ENCODE peak calls at places on chromosomes 1 and 21, in ten cellular contexts. G is posterior vena cava; B is endothelial cell; M is activated naive CD8-positive, alpha-beta T cell treated with anti-CD3 and anti-CD28 coated beads, Interleukin-2, amount 50 U/mL, for 24 hours; V is activated CD8-positive, alpha-beta memory T cell treated with anti-CD3 and anti-CD28 coated beads for 48 hours; I is MCF 10A; U is NCI-H460; D is G401; Y is occipital lobe; W is GM12878. X is an unnamed sample.

GRCh38 chr1:206933333-206933945 is 11.7 kb upstream of the FCMR start:
- DNase-seq in Y (no peak), D (no peak), V (no peak), U (peak; percentile 24), B (peak; percentile 78), M (peak; percentile 84), W (no peak), G (peak; percentile 81), I (peak; percentile 66), X (peak; percentile 10)

GRCh38 chr1:177069489-177069888 is 95.0 kb downstream of the ASTN1 start:
- DNase-seq in B (no peak), I (no peak), M (no peak), U (no peak), W (no peak), Y (no peak), G (no peak), D (peak; percentile 79), V (no peak), X (no peak)

GRCh38 chr1:115796897-115797296 is 28.4 kb upstream of the CASQ2 start:
- DNase-seq in M (no peak), U (no peak), B (no peak), D (no peak), Y (no peak), G (no peak), V (no peak), W (no peak), I (no peak), X (no peak)

GRCh38 chr1:44322367-44322766 is 32.7 kb downstream of the ERI3 start:
- DNase-seq in I (no peak), D (no peak), V (no peak), Y (no peak), U (no peak), B (no peak), G (no peak), W (no peak), M (no peak), X (no peak)

GRCh38 chr1:26469558-26469957 is 2.7 kb upstream of the HMGN2 start:
- DNase-seq in M (no peak), V (no peak), D (peak; percentile 10), G (no peak), W (no peak), B (no peak), U (no peak), Y (no peak), I (no peak), X (no peak)

GRCh38 chr1:7539772-7540175 is 231.3 kb upstream of the VAMP3 start:
- DNase-seq in W (no peak), D (peak; percentile 65), B (peak; percentile 66), V (no peak), U (no peak), Y (no peak), M (peak; percentile 37), G (peak; percentile 55), I (peak; percentile 85), X (peak; percentile 11)

GRCh38 chr1:1437904-1438376 is 2.5 kb downstream of the VWA1 start:
- DNase-seq in B (no peak), U (no peak), M (no peak), Y (no peak), V (no peak), G (no peak), W (peak; percentile 42), I (no peak), D (no peak), X (peak; percentile 22)

GRCh38 chr1:181113061-181113695 is 24.7 kb downstream of the IER5 start:
- DNase-seq in Y (no peak), U (no peak), G (no peak), V (no peak), W (no peak), B (no peak), I (peak; percentile 89), M (no peak), D (no peak), X (no peak)

GRCh38 chr1:214747050-214747615 is 144.1 kb downstream of the CENPF start:
- DNase-seq in Y (no peak), V (no peak), W (no peak), G (no peak), D (no peak), U (no peak), B (no peak), M (no peak), I (no peak), X (no peak)

GRCh38 chr21:36551731-36552457 is 72.0 kb upstream of the CLDN14 start:
- DNase-seq in Y (no peak), G (no peak), I (no peak), B (no peak), U (no peak), D (no peak), W (no peak), M (no peak), V (no peak), X (no peak)

GRCh38 chr1:206608108-206608698 is 4.1 kb downstream of the EIF2D start:
- DNase-seq in D (peak; percentile 8), G (no peak), B (peak; percentile 69), M (peak; percentile 71), U (peak; percentile 46), V (no peak), W (no peak), I (peak; percentile 68), Y (no peak), X (peak; percentile 10)

GRCh38 chr1:150551049-150551783 is 2.0 kb downstream of the ADAMTSL4 start:
- DNase-seq in B (no peak), V (no peak), Y (no peak), G (peak; percentile 82), M (no peak), W (no peak), I (peak; percentile 34), U (no peak), D (no peak), X (no peak)

GRCh38 chr1:241074507-241074906 is 282.5 kb downstream of the RGS7 start:
- DNase-seq in B (no peak), Y (no peak), U (no peak), M (no peak), I (peak; percentile 22), D (peak; percentile 42), W (no peak), V (no peak), G (no peak), X (no peak)

GRCh38 chr1:229718177-229718576 is 92.1 kb downstream of the URB2 start:
- DNase-seq in Y (no peak), G (no peak), B (no peak), I (no peak), V (no peak), M (no peak), D (no peak), U (no peak), W (no peak), X (no peak)

GRCh38 chr1:201985355-201985754 is 2.9 kb downstream of the RNPEP start:
- DNase-seq in G (no peak), Y (no peak), B (no peak), I (no peak), M (no peak), D (no peak), U (no peak), W (no peak), V (no peak), X (no peak)

GRCh38 chr1:223709598-223709997 is 2.7 kb upstream of the CAPN2 start:
- DNase-seq in I (no peak), B (no peak), U (no peak), W (no peak), D (no peak), G (no peak), V (no peak), M (no peak), Y (no peak), X (no peak)

GRCh38 chr21:25506887-25507286 is 100.4 kb downstream of the MRPL39 start:
- DNase-seq in V (no peak), M (no peak), D (no peak), U (peak; percentile 6), W (no peak), G (no peak), B (no peak), I (peak; percentile 70), Y (no peak), X (no peak)

GRCh38 chr1:48878191-48878940 is 101.7 kb upstream of the BEND5 start:
- DNase-seq in G (no peak), U (peak; percentile 77), I (peak; percentile 95), B (no peak), Y (peak; percentile 17), W (no peak), D (no peak), V (no peak), M (no peak), X (no peak)

GRCh38 chr1:2629627-2630497 is 3.0 kb downstream of the MMEL1 start:
- DNase-seq in U (no peak), I (no peak), G (peak; percentile 79), Y (no peak), W (no peak), B (no peak), V (no peak), D (no peak), M (no peak), X (no peak)

GRCh38 chr1:157371826-157372225 is 180.5 kb downstream of the FCRL5 start:
- DNase-seq in Y (no peak), W (no peak), M (no peak), D (no peak), G (no peak), I (no peak), B (no peak), U (no peak), V (no peak), X (no peak)

GRCh38 chr1:208888376-208888775 is 644.2 kb upstream of the PLXNA2 start:
- DNase-seq in I (no peak), B (no peak), V (no peak), G (no peak), D (no peak), M (no peak), W (no peak), U (no peak), Y (no peak), X (no peak)

GRCh38 chr1:85577421-85578320 is 2.9 kb upstream of the CCN1 start:
- DNase-seq in V (no peak), U (no peak), I (no peak), G (peak; percentile 86), M (peak; percentile 15), D (peak; percentile 36), Y (no peak), W (no peak), B (peak; percentile 45), X (no peak)

GRCh38 chr21:33836408-33836807 is 79.2 kb downstream of the ATP5PO start:
- DNase-seq in D (no peak), M (no peak), I (no peak), G (peak; percentile 83), Y (no peak), B (no peak), V (no peak), W (no peak), U (no peak), X (no peak)

GRCh38 chr21:16420086-16420724 is 690.4 kb downstream of the USP25 start:
- DNase-seq in M (no peak), D (peak; percentile 72), V (no peak), W (no peak), B (peak; percentile 14), U (peak; percentile 45), G (no peak), Y (peak; percentile 1), I (peak; percentile 47), X (no peak)

GRCh38 chr21:33201945-33202344 is 27.8 kb upstream of the IFNAR2 start:
- DNase-seq in Y (no peak), U (no peak), D (no peak), M (no peak), W (no peak), V (no peak), I (no peak), G (no peak), B (no peak), X (no peak)

GRCh38 chr1:202186327-202186726 is 7.3 kb upstream of the LGR6 start:
- DNase-seq in V (no peak), D (no peak), I (no peak), G (no peak), W (no peak), B (no peak), U (no peak), Y (no peak), M (no peak), X (no peak)

GRCh38 chr1:222071313-222071886 is 329.5 kb upstream of the DUSP10 start:
- DNase-seq in M (no peak), Y (no peak), I (no peak), U (no peak), G (no peak), D (no peak), B (no peak), W (no peak), V (no peak), X (no peak)

GRCh38 chr1:92951141-92951582 is 10.1 kb downstream of the DIPK1A start:
- DNase-seq in G (no peak), U (peak; percentile 74), W (peak; percentile 79), I (peak; percentile 62), D (no peak), V (no peak), Y (no peak), M (no peak), B (no peak), X (no peak)